ENCODE peak calls at places on chromosomes 5 and 9, in eight cellular contexts. X is heart right ventricle; F is MM.1S; L is mucosa of descending colon; E is AG10803; W is tibial artery; U is AG04450; C is naive thymus-derived CD4-positive, alpha-beta T cell. M is an unnamed sample.

GRCh38 chr5:139733698-139734491 is 61.7 kb upstream of the PSD2 start:
- DNase-seq in L (peak), C (no peak), E (no peak), U (no peak), W (no peak), F (no peak), X (no peak), M (no peak)

GRCh38 chr5:142779163-142779562 is 9.0 kb downstream of the ARHGAP26 start:
- DNase-seq in F (no peak), W (no peak), L (no peak), U (no peak), E (peak), X (peak), C (no peak), M (no peak)

GRCh38 chr9:93579711-93580516 is 3.5 kb downstream of the PHF2 start:
- DNase-seq in E (no peak), C (no peak), W (no peak), U (no peak), F (no peak), X (no peak), L (peak), M (no peak)

GRCh38 chr9:14525840-14526239 is 167.4 kb downstream of the ZDHHC21 start:
- DNase-seq in E (no peak), U (no peak), F (no peak), X (no peak), C (no peak), L (no peak), W (no peak), M (no peak)

GRCh38 chr9:110214553-110214952 is 6.6 kb upstream of the C9orf152 start:
- DNase-seq in E (peak), C (no peak), X (no peak), L (no peak), W (no peak), U (no peak), F (peak), M (peak)

GRCh38 chr5:57501414-57502321 is 19.1 kb upstream of the ACTBL2 start:
- DNase-seq in L (no peak), U (no peak), C (no peak), E (no peak), F (no peak), W (no peak), X (peak), M (no peak)

GRCh38 chr5:167208911-167209310 is 1082.5 kb upstream of the WWC1 start:
- DNase-seq in F (no peak), X (no peak), W (no peak), L (no peak), E (peak), C (no peak), U (no peak), M (no peak)

GRCh38 chr5:171207256-171207866 is 101.7 kb upstream of the TLX3 start:
- DNase-seq in W (no peak), X (no peak), E (peak), U (peak), F (peak), C (no peak), L (no peak), M (peak)

GRCh38 chr9:84670801-84671153 is 1.2 kb downstream of the NTRK2 start:
- DNase-seq in L (no peak), E (no peak), F (no peak), C (no peak), W (no peak), X (no peak), U (no peak), M (no peak)

GRCh38 chr9:27209034-27209433 is 87.9 kb downstream of the EQTN start:
- DNase-seq in C (no peak), L (no peak), U (no peak), W (no peak), F (no peak), X (no peak), E (no peak), M (no peak)

GRCh38 chr5:58582004-58582403 is 871 bp upstream of the RAB3C start:
- DNase-seq in U (no peak), L (no peak), F (no peak), W (no peak), C (no peak), E (no peak), X (no peak), M (no peak)

GRCh38 chr5:171162602-171163001 is 146.4 kb upstream of the TLX3 start:
- DNase-seq in F (peak), E (no peak), L (no peak), X (no peak), C (no peak), W (no peak), U (no peak), M (peak)

GRCh38 chr5:41524174-41524573 is 13.8 kb upstream of the PLCXD3 start:
- DNase-seq in F (no peak), C (no peak), U (no peak), X (no peak), W (no peak), L (no peak), E (no peak), M (peak)

GRCh38 chr5:98588225-98588624 is 185.2 kb upstream of the RGMB start:
- DNase-seq in E (peak), F (no peak), X (no peak), L (no peak), W (no peak), U (no peak), C (no peak), M (no peak)

GRCh38 chr5:140725799-140726471 is 25.7 kb downstream of the ZMAT2 start:
- DNase-seq in C (peak), L (no peak), E (peak), W (peak), F (no peak), U (peak), X (peak), M (no peak)

DNA sequence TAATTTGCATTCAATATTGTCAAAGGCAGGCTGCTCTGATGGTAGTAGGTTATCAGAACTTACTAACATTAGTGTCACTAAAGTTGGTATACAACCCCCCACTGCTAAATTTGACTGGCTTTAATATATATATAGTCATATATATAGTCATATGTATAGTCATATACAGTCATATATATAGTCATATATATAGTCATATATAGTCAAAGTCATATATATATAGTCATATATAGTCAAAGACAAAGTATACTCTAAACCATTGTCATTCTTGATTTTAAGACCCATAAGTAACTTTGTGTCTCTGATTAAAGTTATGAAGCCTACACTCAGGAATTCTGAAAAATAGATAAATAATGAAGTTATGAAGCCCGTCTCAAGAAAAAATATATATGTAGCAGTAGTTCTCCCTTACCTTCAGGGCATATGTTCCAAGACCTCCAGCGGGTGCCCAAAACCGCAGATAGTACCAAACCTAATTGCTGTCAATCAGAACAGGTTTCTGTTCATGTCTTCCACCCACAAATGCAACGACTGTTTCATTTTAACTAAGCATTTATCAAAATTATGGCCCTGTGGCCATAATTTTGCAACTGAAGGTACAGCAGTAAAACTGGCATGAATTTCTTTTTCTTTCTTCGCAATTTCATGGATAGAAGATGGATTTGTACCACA is 40.1 kb downstream of the TRPM6 start:
- DNase-seq in C (no peak), L (no peak), W (no peak), E (no peak), F (no peak), X (no peak), U (no peak), M (no peak)
- H3K4me3 ChIP-seq in C (no peak), L (no peak), W (no peak), E (no peak), F (no peak), X (no peak), U (no peak), M (no peak)

GRCh38 chr9:129459550-129460322 is 161.2 kb downstream of the C9orf50 start:
- DNase-seq in E (no peak), X (peak), U (no peak), C (no peak), L (no peak), W (no peak), F (no peak), M (no peak)
- H3K4me3 ChIP-seq in E (no peak), X (peak), U (no peak), C (peak), L (no peak), W (peak), F (no peak), M (peak)

GRCh38 chr9:99851028-99851822 is 29.5 kb downstream of the NR4A3 start:
- DNase-seq in E (no peak), F (peak), W (no peak), C (no peak), U (no peak), X (no peak), L (no peak), M (peak)

GRCh38 chr9:99852617-99853016 is 30.9 kb downstream of the NR4A3 start:
- DNase-seq in C (no peak), U (no peak), F (peak), X (no peak), E (no peak), L (no peak), W (no peak), M (peak)

GRCh38 chr9:99859395-99859980 is 37.8 kb downstream of the NR4A3 start:
- DNase-seq in F (no peak), W (no peak), U (no peak), E (peak), X (no peak), C (no peak), L (no peak), M (no peak)

GRCh38 chr9:99858087-99858486 is 36.4 kb downstream of the NR4A3 start:
- DNase-seq in X (no peak), U (no peak), C (no peak), F (no peak), E (no peak), W (no peak), L (no peak), M (no peak)

DNA sequence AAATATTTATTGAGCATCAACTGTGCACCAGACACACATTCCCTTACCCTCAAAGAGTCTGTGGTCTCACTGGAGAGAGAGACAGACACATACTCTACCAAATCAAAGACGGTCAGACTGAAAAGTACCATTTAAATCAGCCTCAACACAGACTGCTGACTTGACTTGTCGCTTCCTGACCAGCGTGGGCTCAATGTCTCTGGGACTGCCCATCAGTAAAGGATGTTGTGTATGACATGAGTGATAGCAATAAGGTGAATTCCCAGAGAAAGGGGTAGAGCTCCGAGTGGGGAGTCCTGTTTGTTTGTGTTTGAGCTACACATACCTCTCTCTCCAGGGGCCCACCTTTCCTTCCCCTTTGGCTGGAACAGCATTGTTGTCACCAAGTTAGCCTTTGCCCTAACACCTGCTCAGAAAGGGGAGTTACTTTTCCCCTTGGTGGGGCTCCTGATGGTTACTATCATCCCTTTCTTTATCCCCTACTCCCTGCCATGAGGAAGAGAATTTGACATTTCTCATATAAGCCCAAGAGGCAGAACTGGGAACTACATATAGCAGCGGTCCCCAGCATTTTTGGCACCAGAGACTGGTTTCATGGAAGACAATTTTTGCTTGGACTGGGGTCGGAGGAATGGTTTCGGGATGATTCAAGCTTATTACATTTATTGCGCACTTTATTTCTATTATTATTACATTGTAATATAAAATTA is 33.9 kb downstream of the NR4A3 start:
- DNase-seq in C (no peak), U (no peak), X (no peak), E (no peak), W (no peak), F (no peak), L (no peak), M (no peak)
- H3K4me3 ChIP-seq in C (no peak), U (no peak), X (no peak), E (no peak), W (no peak), F (no peak), L (no peak), M (no peak)

GRCh38 chr5:95954716-95955115 is 6.9 kb downstream of the ELL2 start:
- DNase-seq in W (no peak), U (no peak), F (no peak), L (no peak), E (no peak), X (no peak), C (no peak), M (no peak)

GRCh38 chr5:95946451-95946850 is 15.2 kb downstream of the ELL2 start:
- DNase-seq in W (no peak), X (no peak), E (no peak), L (no peak), F (no peak), U (no peak), C (no peak), M (no peak)

GRCh38 chr5:95953026-95953425 is 8.6 kb downstream of the ELL2 start:
- DNase-seq in F (no peak), C (no peak), W (no peak), U (no peak), L (no peak), X (no peak), E (no peak), M (no peak)

GRCh38 chr5:95951916-95952315 is 9.7 kb downstream of the ELL2 start:
- DNase-seq in X (no peak), U (no peak), F (no peak), L (no peak), W (no peak), E (no peak), C (no peak), M (no peak)

GRCh38 chr5:95949810-95950209 is 11.8 kb downstream of the ELL2 start:
- DNase-seq in L (no peak), E (no peak), C (no peak), F (peak), X (no peak), U (no peak), W (no peak), M (no peak)
- H3K4me3 ChIP-seq in L (no peak), E (no peak), C (no peak), F (no peak), X (no peak), U (no peak), W (no peak), M (no peak)

GRCh38 chr5:76422742-76423141 is 19.7 kb downstream of the IQGAP2 start:
- DNase-seq in U (no peak), F (no peak), X (no peak), W (no peak), E (no peak), C (no peak), L (no peak), M (no peak)

GRCh38 chr5:76427481-76428140 is 24.5 kb downstream of the IQGAP2 start:
- DNase-seq in C (no peak), L (no peak), F (no peak), U (no peak), E (no peak), X (no peak), W (no peak), M (no peak)

GRCh38 chr5:76422175-76422574 is 19.1 kb downstream of the IQGAP2 start:
- DNase-seq in W (no peak), E (no peak), C (no peak), U (no peak), F (no peak), L (no peak), X (no peak), M (no peak)

GRCh38 chr5:76426391-76426802 is 23.3 kb downstream of the IQGAP2 start:
- DNase-seq in F (no peak), X (no peak), W (no peak), U (no peak), C (no peak), L (no peak), E (no peak), M (no peak)

GRCh38 chr5:76425940-76426339 is 22.9 kb downstream of the IQGAP2 start:
- DNase-seq in L (no peak), X (no peak), W (no peak), F (no peak), U (no peak), C (no peak), E (no peak), M (no peak)
- H3K4me3 ChIP-seq in L (no peak), X (no peak), W (no peak), F (no peak), U (no peak), C (no peak), E (no peak), M (no peak)

GRCh38 chr5:32096891-32097592 is 77.1 kb downstream of the GOLPH3 start:
- DNase-seq in C (no peak), E (no peak), L (no peak), X (no peak), U (no peak), W (no peak), F (no peak), M (no peak)

GRCh38 chr5:32095261-32095671 is 78.9 kb downstream of the GOLPH3 start:
- DNase-seq in W (no peak), L (no peak), F (no peak), E (peak), C (no peak), U (no peak), X (no peak), M (no peak)

GRCh38 chr5:32098291-32098690 is 75.8 kb downstream of the GOLPH3 start:
- DNase-seq in E (no peak), F (no peak), L (no peak), U (no peak), W (no peak), C (no peak), X (peak), M (no peak)

GRCh38 chr5:32092938-32093812 is 80.9 kb downstream of the GOLPH3 start:
- DNase-seq in W (peak), X (peak), U (peak), L (no peak), F (peak), C (peak), E (peak), M (peak)

GRCh38 chr5:32094691-32095090 is 79.4 kb downstream of the GOLPH3 start:
- DNase-seq in U (no peak), X (no peak), W (no peak), E (no peak), C (no peak), L (no peak), F (no peak), M (no peak)
- H3K4me3 ChIP-seq in U (no peak), X (no peak), W (no peak), E (no peak), C (no peak), L (no peak), F (no peak), M (no peak)

DNA sequence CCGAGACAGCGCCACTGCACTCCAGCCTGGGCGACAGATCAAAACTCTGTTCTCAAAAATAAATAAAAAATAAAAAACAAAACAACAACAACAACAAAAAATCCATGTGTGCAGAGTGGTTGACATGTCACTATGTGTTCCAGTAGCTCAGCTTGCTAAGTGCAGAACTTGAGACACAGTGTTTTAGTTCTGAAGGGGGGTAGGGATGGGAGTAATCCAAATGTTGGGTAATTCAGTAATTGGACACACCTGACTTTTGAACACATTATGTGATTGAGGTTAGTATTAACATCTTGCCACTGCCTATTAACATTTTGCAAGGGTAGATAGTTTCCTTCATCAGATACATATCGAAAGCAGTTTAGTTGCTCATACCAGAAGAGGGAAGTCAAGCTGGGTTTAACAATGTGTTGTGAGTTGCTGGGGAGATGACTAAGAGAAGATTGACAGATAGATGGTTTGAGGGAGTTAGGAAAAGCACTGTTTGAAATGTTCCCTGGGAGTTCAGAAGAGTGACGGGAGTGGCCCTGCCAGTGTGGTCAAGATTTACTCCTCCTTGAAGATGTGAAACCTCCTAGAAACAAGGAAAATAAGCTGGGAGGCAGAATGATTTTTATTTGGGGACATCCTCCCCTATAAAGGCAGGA is 928 bp downstream of the HACD4 start:
- DNase-seq in C (peak), U (no peak), F (no peak), W (no peak), L (no peak), E (peak), X (no peak), M (no peak)
- H3K4me3 ChIP-seq in C (peak), U (peak), F (no peak), W (peak), L (no peak), E (peak), X (no peak), M (peak)

M was measured in Jurkat, Clone E6-1.